ENCODE peak calls at places on chromosomes 1 and 21, in seven cellular contexts. K, H, E, W, M, D and A are unnamed samples.

GRCh38 chr1:228515200-228515834 is 28.1 kb downstream of the RNF187 start:
- DNase-seq in K (no peak), H (no peak), E (peak), W (peak), M (peak), D (no peak), A (peak)

GRCh38 chr1:175572932-175573871 is 170.2 kb downstream of the TNR start:
- DNase-seq in K (peak), H (no peak), E (no peak), W (no peak), M (no peak), D (peak), A (no peak)

GRCh38 chr1:212721388-212722247 is 22.0 kb upstream of the BATF3 start:
- DNase-seq in K (no peak), H (no peak), E (no peak), W (peak), M (peak), D (no peak), A (no peak)

GRCh38 chr1:62222321-62222720 is 27.7 kb downstream of the L1TD1 start:
- DNase-seq in K (no peak), H (no peak), E (no peak), W (no peak), M (no peak), D (no peak), A (no peak)

GRCh38 chr1:184028854-184029623 is 8.5 kb downstream of the COLGALT2 start:
- DNase-seq in K (no peak), H (peak), E (no peak), W (no peak), M (no peak), D (no peak), A (peak)

GRCh38 chr1:1120866-1121563 is 5.1 kb upstream of the C1orf159 start:
- DNase-seq in K (no peak), H (peak), E (no peak), W (no peak), M (no peak), D (no peak), A (no peak)

GRCh38 chr1:206982216-206982615 is 12.0 kb upstream of the FCAMR start:
- DNase-seq in K (no peak), H (peak), E (peak), W (peak), M (peak), D (peak), A (peak)

GRCh38 chr1:220696863-220697231 is 6.7 kb downstream of the C1orf115 start:
- DNase-seq in K (no peak), H (no peak), E (no peak), W (no peak), M (no peak), D (no peak), A (no peak)

GRCh38 chr1:14924012-14924452 is 229.5 kb upstream of the TMEM51 start:
- DNase-seq in K (peak), H (peak), E (peak), W (peak), M (peak), D (peak), A (peak)

GRCh38 chr1:173122958-173123852 is 72.5 kb upstream of the TNFSF18 start:
- DNase-seq in K (peak), H (peak), E (no peak), W (peak), M (peak), D (peak), A (no peak)
- TF ChIP-seq POLR2A in K (no peak), H (no peak), E (no peak), W (no peak), M (no peak), D (no peak), A (no peak)

DNA sequence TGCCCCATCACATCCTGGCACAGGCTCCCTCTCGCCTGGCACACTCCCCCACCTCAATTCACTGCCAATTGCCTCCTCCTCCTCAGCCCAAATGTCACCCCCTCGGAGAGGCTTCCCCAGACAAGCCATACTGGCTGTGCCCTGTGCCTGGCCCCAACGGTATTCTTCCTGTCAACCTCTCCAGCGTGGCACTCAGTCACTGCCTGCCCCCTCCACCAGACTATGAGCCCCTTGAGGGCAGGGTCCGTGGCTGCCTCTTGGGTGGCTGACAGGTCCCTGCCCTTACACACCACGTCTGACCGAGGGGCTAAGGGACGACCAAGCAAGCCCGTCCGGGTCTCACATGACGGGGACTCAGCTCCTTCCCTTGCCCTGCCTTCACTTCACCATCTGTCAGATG is 74.9 kb downstream of the MRPL37 start:
- DNase-seq in K (no peak), H (no peak), E (no peak), W (no peak), M (no peak), D (no peak), A (no peak)
- TF ChIP-seq POLR2A in K (no peak), H (no peak), E (no peak), W (no peak), M (no peak), D (no peak), A (no peak)

DNA sequence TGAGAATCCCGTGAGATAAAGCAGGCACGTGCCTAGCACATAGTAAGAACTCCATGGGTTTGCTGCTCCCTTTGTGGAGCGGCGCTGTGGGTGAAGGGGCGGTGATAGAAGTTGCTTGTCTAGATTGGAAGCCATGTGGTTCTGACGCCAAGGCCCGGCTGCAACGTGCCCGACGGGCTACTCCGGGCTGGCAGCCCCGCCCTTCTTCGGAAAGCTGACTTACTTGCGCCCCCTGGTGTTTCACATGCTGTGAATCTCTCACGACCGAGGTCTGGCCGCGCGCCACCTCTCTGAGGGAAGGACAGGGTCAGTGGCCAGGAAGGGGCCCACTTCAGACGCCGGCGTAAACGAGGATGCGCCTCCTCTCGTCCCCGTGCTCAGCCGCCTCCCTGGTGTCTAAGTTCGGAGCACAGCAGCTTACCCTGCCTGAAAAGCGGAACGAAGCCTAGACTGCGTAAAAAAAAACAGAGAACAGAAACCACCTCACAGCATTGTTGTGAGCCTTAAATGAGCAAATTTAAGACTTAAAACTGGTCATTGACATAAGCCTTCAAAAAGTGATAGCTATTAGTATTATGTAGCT is 42.6 kb upstream of the WNT2B start:
- DNase-seq in K (peak), H (peak), E (peak), W (peak), M (peak), D (peak), A (peak)
- TF ChIP-seq POLR2A in K (no peak), H (peak), E (no peak), W (no peak), M (no peak), D (peak), A (no peak)

GRCh38 chr1:44802306-44803061 is 2.3 kb downstream of the PLK3 start:
- DNase-seq in K (peak), H (peak), E (no peak), W (no peak), M (no peak), D (peak), A (no peak)
- TF ChIP-seq POLR2A in K (no peak), H (no peak), E (no peak), W (no peak), M (no peak), D (no peak), A (peak)

GRCh38 chr21:42220138-42220701 is 1.3 kb downstream of the ABCG1 start:
- DNase-seq in K (peak), H (peak), E (no peak), W (peak), M (peak), D (peak), A (peak)

GRCh38 chr21:42219606-42220137 is 732 bp downstream of the ABCG1 start:
- DNase-seq in K (no peak), H (peak), E (no peak), W (peak), M (no peak), D (no peak), A (no peak)

GRCh38 chr21:42216726-42217572 is 2.0 kb upstream of the ABCG1 start:
- DNase-seq in K (no peak), H (no peak), E (no peak), W (no peak), M (no peak), D (no peak), A (no peak)

GRCh38 chr21:42221581-42222345 is 2.8 kb downstream of the ABCG1 start:
- DNase-seq in K (no peak), H (peak), E (no peak), W (no peak), M (no peak), D (no peak), A (no peak)

GRCh38 chr21:42218836-42219605 is at the start of gene ABCG1:
- DNase-seq in K (no peak), H (no peak), E (no peak), W (no peak), M (no peak), D (no peak), A (peak)
- TF ChIP-seq POLR2A in K (peak), H (peak), E (no peak), W (no peak), M (no peak), D (no peak), A (no peak)

GRCh38 chr1:205286335-205286950 is 35.1 kb downstream of the NUAK2 start:
- DNase-seq in K (no peak), H (no peak), E (no peak), W (no peak), M (no peak), D (no peak), A (no peak)

GRCh38 chr1:205285391-205286101 is 36.0 kb downstream of the NUAK2 start:
- DNase-seq in K (peak), H (no peak), E (no peak), W (no peak), M (no peak), D (no peak), A (no peak)

GRCh38 chr1:205283270-205284147 is 38.0 kb downstream of the NUAK2 start:
- DNase-seq in K (no peak), H (no peak), E (no peak), W (no peak), M (no peak), D (no peak), A (no peak)

GRCh38 chr1:205287076-205287475 is 34.5 kb downstream of the NUAK2 start:
- DNase-seq in K (no peak), H (no peak), E (no peak), W (no peak), M (no peak), D (no peak), A (no peak)

GRCh38 chr1:205284420-205285144 is 37.0 kb downstream of the NUAK2 start:
- DNase-seq in K (peak), H (peak), E (peak), W (peak), M (peak), D (peak), A (peak)
- TF ChIP-seq POLR2A in K (no peak), H (no peak), E (no peak), W (no peak), M (no peak), D (no peak), A (no peak)

DNA sequence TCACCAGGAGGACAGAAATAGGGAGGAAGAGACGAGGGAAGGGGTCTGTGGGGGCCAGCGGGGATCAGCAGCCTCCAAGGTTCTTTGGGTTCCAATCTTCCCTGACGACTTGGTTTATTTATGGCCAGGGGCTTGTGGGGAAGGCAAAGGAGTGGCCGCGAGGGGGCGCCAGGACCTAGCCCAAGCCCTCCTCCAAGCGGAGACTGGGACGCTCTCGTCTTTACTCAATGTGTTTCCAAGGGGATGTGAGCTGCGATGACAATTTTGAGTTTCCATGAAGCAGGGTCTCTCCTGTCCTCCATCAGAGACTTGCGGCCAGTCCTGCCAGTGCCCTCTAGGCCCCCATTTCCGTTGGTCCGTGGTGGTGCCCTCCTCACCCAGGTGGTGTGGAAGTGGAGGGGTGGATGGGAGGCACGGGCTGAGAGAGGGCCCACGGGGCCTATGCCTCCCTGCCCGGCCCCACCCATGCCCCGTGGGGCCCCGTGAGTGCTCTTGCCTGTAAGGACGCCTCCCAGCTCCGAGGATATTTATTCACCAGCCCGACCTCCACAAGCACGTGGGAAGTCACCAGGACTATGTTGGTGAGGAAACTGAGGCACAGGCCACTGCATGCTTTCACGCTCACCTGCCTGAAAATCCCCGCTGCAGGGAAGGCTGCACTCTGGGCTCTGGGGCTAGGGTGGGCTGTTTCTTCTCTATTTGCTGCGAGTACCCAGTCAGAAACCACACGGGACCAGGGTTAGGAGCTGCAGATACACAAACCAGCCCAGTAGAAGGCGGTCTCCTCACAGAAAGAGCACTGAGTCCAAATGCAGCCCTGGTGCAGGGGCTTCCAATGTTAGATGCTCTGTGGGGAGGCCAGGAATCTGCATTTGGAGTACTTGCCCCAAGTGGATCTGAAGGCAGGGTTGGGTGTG is 26.5 kb downstream of the DMRTB1 start:
- DNase-seq in K (peak), H (peak), E (peak), W (peak), M (peak), D (peak), A (peak)
- TF ChIP-seq POLR2A in K (no peak), H (no peak), E (no peak), W (no peak), M (no peak), D (no peak), A (no peak)

GRCh38 chr1:2204384-2205190 is 10.0 kb upstream of the FAAP20 start:
- DNase-seq in K (peak), H (peak), E (no peak), W (peak), M (no peak), D (peak), A (peak)
- TF ChIP-seq POLR2A in K (peak), H (peak), E (no peak), W (peak), M (no peak), D (peak), A (no peak)